ENCODE peak calls at places on chromosome 21, in ten cellular contexts. A is hepatocyte, O is SK-N-SH, G is thoracic aorta, D is heart left ventricle, I is foreskin fibroblast, S is DND-41, Q is lower leg skin, V is tibial nerve, Z is cardiac muscle cell. H is an unnamed sample.

GRCh38 chr21:27454234-27454633 is 487.3 kb upstream of the ADAMTS5 start:
- DNase-seq in S (no peak), I (no peak), V (no peak), A (no peak), Z (no peak), D (no peak), O (no peak), Q (no peak), G (no peak), H (no peak)

GRCh38 chr21:9758141-9758540 is 763.2 kb upstream of the TPTE start:
- DNase-seq in V (no peak), D (no peak), A (no peak), S (no peak), I (no peak), O (no peak), G (no peak), Z (no peak), Q (peak; percentile 67), H (no peak)

GRCh38 chr21:34198232-34199120 is 125.1 kb downstream of the MRPS6 start:
- DNase-seq in Z (peak; percentile 18), S (peak; percentile 60), O (no peak), D (no peak), G (no peak), V (no peak), I (no peak), A (no peak), Q (peak; percentile 70), H (no peak)

GRCh38 chr21:21232320-21232719 is 234.1 kb downstream of the NCAM2 start:
- DNase-seq in O (peak; percentile 10), I (peak; percentile 23), V (no peak), A (peak; percentile 36), Q (no peak), G (no peak), Z (peak; percentile 35), D (no peak), S (peak; percentile 53), H (no peak)

GRCh38 chr21:46386726-46387073 is 62.7 kb downstream of the PCNT start:
- DNase-seq in D (no peak), G (no peak), Q (no peak), A (no peak), S (no peak), O (no peak), V (no peak), Z (no peak), I (no peak), H (no peak)

GRCh38 chr21:34623519-34623918 is 8.6 kb upstream of the RCAN1 start:
- DNase-seq in A (no peak), O (no peak), G (no peak), Z (no peak), I (no peak), Q (peak; percentile 61), S (no peak), V (no peak), D (no peak), H (no peak)

GRCh38 chr21:46244602-46245001 is 16.0 kb upstream of the LSS start:
- DNase-seq in V (no peak), S (no peak), D (no peak), I (no peak), G (no peak), Z (no peak), Q (no peak), O (no peak), A (no peak), H (no peak)

GRCh38 chr21:39602076-39602689 is 10.6 kb upstream of the B3GALT5 start:
- DNase-seq in I (no peak), Z (no peak), A (no peak), S (no peak), D (no peak), O (no peak), V (no peak), Q (no peak), G (no peak), H (no peak)

GRCh38 chr21:18801468-18801867 is 397.9 kb upstream of the TMPRSS15 start:
- DNase-seq in V (no peak), A (peak; percentile 24), G (no peak), D (no peak), Q (no peak), Z (no peak), S (no peak), I (no peak), O (peak; percentile 1), H (no peak)

GRCh38 chr21:14535702-14536101 is 10.4 kb downstream of the SAMSN1 start:
- DNase-seq in I (no peak), V (no peak), G (no peak), Q (no peak), Z (no peak), S (no peak), O (no peak), D (no peak), A (no peak), H (no peak)

GRCh38 chr21:27725916-27726315 is 759.0 kb upstream of the ADAMTS5 start:
- DNase-seq in Z (no peak), S (no peak), I (peak; percentile 12), O (no peak), D (no peak), Q (no peak), G (no peak), A (no peak), V (no peak), H (no peak)

GRCh38 chr21:23480591-23481270 is 2126.6 kb downstream of the MRPL39 start:
- DNase-seq in Z (no peak), A (no peak), D (no peak), O (no peak), S (no peak), Q (no peak), V (no peak), I (no peak), G (no peak), H (no peak)

GRCh38 chr21:46420241-46421190 is 38.2 kb upstream of the DIP2A start:
- DNase-seq in S (no peak), O (no peak), I (no peak), Z (no peak), D (no peak), A (no peak), G (no peak), V (no peak), Q (no peak), H (no peak)

GRCh38 chr21:46188226-46189212 is 4.3 kb upstream of the SPATC1L start:
- DNase-seq in I (peak; percentile 71), G (no peak), S (no peak), Q (peak; percentile 90), O (peak; percentile 72), D (peak; percentile 67), Z (no peak), V (no peak), A (peak; percentile 76), H (peak; percentile 10)

GRCh38 chr21:14955936-14956520 is 108.8 kb downstream of the NRIP1 start:
- DNase-seq in Z (no peak), I (no peak), V (no peak), S (no peak), D (no peak), A (no peak), O (no peak), Q (no peak), G (no peak), H (no peak)

DNA sequence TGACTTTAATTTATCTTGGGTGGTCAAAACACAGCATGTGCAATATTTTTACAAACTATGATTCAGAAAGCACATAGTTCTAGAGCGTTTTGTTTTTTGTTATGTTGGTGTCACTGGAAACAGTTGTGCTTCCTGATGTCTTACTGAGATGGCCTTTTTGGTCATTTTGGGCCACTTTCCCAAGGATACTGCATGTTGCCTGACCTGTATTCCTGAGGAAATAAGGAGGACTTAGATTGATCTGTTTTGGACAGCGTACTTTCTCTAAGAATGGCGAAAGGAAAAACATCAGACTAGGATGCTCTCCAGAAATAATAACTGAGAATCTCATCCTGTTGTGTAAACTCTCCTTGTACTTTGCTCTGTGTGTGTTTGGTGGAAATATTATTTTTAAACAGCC is 451.2 kb downstream of the USP25 start:
- DNase-seq in G (no peak), Q (no peak), Z (no peak), V (no peak), D (no peak), O (no peak), I (no peak), S (no peak), A (no peak), H (no peak)
- H3K4me3 ChIP-seq in G (no peak overlapping the region), Q (no peak overlapping the region), Z (no peak overlapping the region), V (no peak overlapping the region), D (no peak overlapping the region), O (no peak overlapping the region), I (no peak overlapping the region), S (no peak overlapping the region), A (no peak overlapping the region), H (no peak overlapping the region)

GRCh38 chr21:25639922-25640670 is 1.0 kb downstream of the JAM2 start:
- DNase-seq in S (no peak), O (peak; percentile 73), Z (peak; percentile 56), V (peak; percentile 21), D (peak; percentile 50), G (no peak), A (peak; percentile 22), I (no peak), Q (no peak), H (no peak)
- TF ChIP-seq CTCF in S (no peak), O (peak; percentile 19), Z (no peak), V (no peak), D (no peak), G (no peak), A (no peak), I (no peak), Q (no peak), H (no peak)

DNA sequence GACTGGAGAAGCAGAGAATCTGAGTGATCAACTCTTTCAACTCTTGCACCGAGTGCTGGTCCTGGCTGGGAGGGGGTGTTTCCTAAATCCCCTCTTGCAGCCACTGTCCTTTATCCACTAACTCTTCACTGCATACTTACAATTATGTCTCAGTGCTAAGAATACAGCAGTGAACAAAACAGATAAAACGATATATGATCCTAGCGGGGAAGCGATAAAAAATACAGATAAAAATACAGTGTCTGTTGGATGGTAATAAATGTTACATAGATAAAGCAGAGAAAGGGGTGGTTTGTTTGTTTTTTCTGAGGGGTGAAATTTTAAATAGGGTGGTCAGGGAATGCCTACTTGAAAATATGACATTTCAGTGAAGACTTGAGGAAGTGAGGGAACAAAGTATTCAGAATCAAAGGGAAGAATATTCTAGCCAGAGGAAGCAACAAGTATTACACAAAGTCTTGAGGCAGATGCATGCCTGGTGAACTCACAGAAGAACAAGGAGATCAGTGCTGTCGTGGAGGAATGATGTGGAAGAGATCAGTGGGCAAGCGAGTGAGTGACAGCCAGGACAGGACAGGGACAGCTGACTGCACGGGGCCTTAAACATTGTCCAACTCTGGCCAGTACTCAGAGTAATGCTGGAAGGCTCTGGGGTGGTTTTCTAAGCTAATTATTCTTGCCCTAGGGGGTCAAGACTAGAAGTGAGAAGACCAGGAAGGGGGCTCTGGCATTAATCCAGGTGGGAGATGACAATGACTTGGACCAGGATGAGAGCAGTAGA is 110.0 kb downstream of the APP start:
- DNase-seq in G (no peak), O (no peak), D (no peak), Z (no peak), I (no peak), V (no peak), Q (no peak), S (no peak), A (no peak), H (no peak)
- H3K4me3 ChIP-seq in G (no peak overlapping the region), O (no peak overlapping the region), D (no peak overlapping the region), Z (no peak overlapping the region), I (no peak overlapping the region), V (no peak overlapping the region), Q (no peak overlapping the region), S (no peak overlapping the region), A (no peak overlapping the region), H (no peak overlapping the region)

DNA sequence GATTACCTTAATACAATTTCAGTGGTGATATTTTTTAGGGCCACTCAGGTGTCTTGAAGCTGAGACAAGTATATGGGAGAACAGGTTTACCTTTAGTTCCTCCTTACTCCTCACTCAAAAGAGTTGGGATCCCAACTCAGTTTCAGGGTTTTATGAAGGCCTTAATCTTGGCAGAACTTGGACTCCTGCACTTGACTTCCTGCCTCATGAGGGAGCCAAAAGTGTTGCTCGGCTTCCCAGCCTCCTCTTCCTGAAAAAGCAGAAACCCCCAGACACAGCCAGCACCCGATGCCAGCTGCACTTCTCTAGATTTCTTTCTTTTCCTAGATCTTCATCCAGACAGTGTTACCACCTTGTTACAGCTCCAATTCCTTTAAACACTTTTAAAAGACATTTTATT is 70.8 kb upstream of the TMPRSS2 start:
- DNase-seq in G (no peak), A (no peak), O (no peak), Q (peak; percentile 17), S (no peak), I (no peak), V (no peak), Z (no peak), D (no peak), H (no peak)
- TF ChIP-seq CTCF in G (no peak), A (no peak), O (no peak), Q (no peak), S (no peak), I (no peak), V (no peak), Z (no peak), D (no peak), H (no peak)